ENCODE peak calls at places on chromosomes 16 and 17, in seven cellular contexts. One of them, this sample, is unnamed.

GRCh38 chr17:511001-511690 is 158.5 kb upstream of the RPH3AL start:
- DNase-seq in stimulated activated CD4-positive, alpha-beta T cell treated with anti-CD3 and anti-CD28 coated beads, Interleukin-4, amount 100 ng/mL, for 4 hours: no peak
- DNase-seq in NCI-H1048: no peak
- DNase-seq in midbrain: no peak
- DNase-seq in iPS DF 19.7: no peak
- DNase-seq in left cardiac atrium: no peak
- DNase-seq in AG04449: no peak
- DNase-seq in this sample: no peak

GRCh38 chr17:63974594-63975192 is 2.0 kb upstream of the SCN4A start:
- DNase-seq in stimulated activated CD4-positive, alpha-beta T cell treated with anti-CD3 and anti-CD28 coated beads, Interleukin-4, amount 100 ng/mL, for 4 hours: no peak
- DNase-seq in NCI-H1048: no peak
- DNase-seq in midbrain: no peak
- DNase-seq in iPS DF 19.7: no peak
- DNase-seq in left cardiac atrium: no peak
- DNase-seq in AG04449: no peak
- DNase-seq in this sample: no peak

GRCh38 chr16:71807905-71808592 is 585 bp downstream of the AP1G1 start:
- DNase-seq in stimulated activated CD4-positive, alpha-beta T cell treated with anti-CD3 and anti-CD28 coated beads, Interleukin-4, amount 100 ng/mL, for 4 hours: peak; percentile 57
- DNase-seq in NCI-H1048: no peak
- DNase-seq in midbrain: no peak
- DNase-seq in iPS DF 19.7: no peak
- DNase-seq in left cardiac atrium: no peak
- DNase-seq in AG04449: no peak
- DNase-seq in this sample: no peak

GRCh38 chr17:57283203-57283971 is 27.1 kb downstream of the MSI2 start:
- DNase-seq in stimulated activated CD4-positive, alpha-beta T cell treated with anti-CD3 and anti-CD28 coated beads, Interleukin-4, amount 100 ng/mL, for 4 hours: no peak
- DNase-seq in NCI-H1048: no peak
- DNase-seq in midbrain: no peak
- DNase-seq in iPS DF 19.7: no peak
- DNase-seq in left cardiac atrium: no peak
- DNase-seq in AG04449: no peak
- DNase-seq in this sample: no peak

GRCh38 chr17:72977768-72978417 is 114.6 kb downstream of the SLC39A11 start:
- DNase-seq in stimulated activated CD4-positive, alpha-beta T cell treated with anti-CD3 and anti-CD28 coated beads, Interleukin-4, amount 100 ng/mL, for 4 hours: no peak
- DNase-seq in NCI-H1048: no peak
- DNase-seq in midbrain: no peak
- DNase-seq in iPS DF 19.7: no peak
- DNase-seq in left cardiac atrium: no peak
- DNase-seq in AG04449: no peak
- DNase-seq in this sample: no peak

GRCh38 chr16:81035975-81036750 is 521 bp downstream of the ATMIN start:
- DNase-seq in stimulated activated CD4-positive, alpha-beta T cell treated with anti-CD3 and anti-CD28 coated beads, Interleukin-4, amount 100 ng/mL, for 4 hours: peak; percentile 41
- DNase-seq in NCI-H1048: no peak
- DNase-seq in midbrain: peak; percentile 32
- DNase-seq in iPS DF 19.7: no peak
- DNase-seq in left cardiac atrium: peak; percentile 47
- DNase-seq in AG04449: no peak
- DNase-seq in this sample: no peak

GRCh38 chr16:29663020-29663828 is at the start of gene SPN:
- DNase-seq in stimulated activated CD4-positive, alpha-beta T cell treated with anti-CD3 and anti-CD28 coated beads, Interleukin-4, amount 100 ng/mL, for 4 hours: peak; percentile 28
- DNase-seq in NCI-H1048: no peak
- DNase-seq in midbrain: no peak
- DNase-seq in iPS DF 19.7: no peak
- DNase-seq in left cardiac atrium: no peak
- DNase-seq in AG04449: no peak
- DNase-seq in this sample: no peak

GRCh38 chr16:90020260-90020837 is 1.1 kb upstream of the DBNDD1 start:
- DNase-seq in stimulated activated CD4-positive, alpha-beta T cell treated with anti-CD3 and anti-CD28 coated beads, Interleukin-4, amount 100 ng/mL, for 4 hours: no peak
- DNase-seq in NCI-H1048: no peak
- DNase-seq in midbrain: peak; percentile 49
- DNase-seq in iPS DF 19.7: no peak
- DNase-seq in left cardiac atrium: no peak
- DNase-seq in AG04449: no peak
- DNase-seq in this sample: no peak

GRCh38 chr16:88850531-88851199 is 6.1 kb downstream of the GALNS start:
- DNase-seq in stimulated activated CD4-positive, alpha-beta T cell treated with anti-CD3 and anti-CD28 coated beads, Interleukin-4, amount 100 ng/mL, for 4 hours: no peak
- DNase-seq in NCI-H1048: no peak
- DNase-seq in midbrain: no peak
- DNase-seq in iPS DF 19.7: no peak
- DNase-seq in left cardiac atrium: no peak
- DNase-seq in AG04449: no peak
- DNase-seq in this sample: no peak

GRCh38 chr17:79934653-79934970 is 95.4 kb upstream of the CBX4 start:
- DNase-seq in stimulated activated CD4-positive, alpha-beta T cell treated with anti-CD3 and anti-CD28 coated beads, Interleukin-4, amount 100 ng/mL, for 4 hours: no peak
- DNase-seq in NCI-H1048: no peak
- DNase-seq in midbrain: no peak
- DNase-seq in iPS DF 19.7: no peak
- DNase-seq in left cardiac atrium: no peak
- DNase-seq in AG04449: no peak
- DNase-seq in this sample: no peak

GRCh38 chr16:15829460-15829859 is 27.4 kb downstream of the MYH11 start:
- DNase-seq in stimulated activated CD4-positive, alpha-beta T cell treated with anti-CD3 and anti-CD28 coated beads, Interleukin-4, amount 100 ng/mL, for 4 hours: no peak
- DNase-seq in NCI-H1048: no peak
- DNase-seq in midbrain: no peak
- DNase-seq in iPS DF 19.7: peak; percentile 9
- DNase-seq in left cardiac atrium: peak; percentile 58
- DNase-seq in AG04449: no peak
- DNase-seq in this sample: no peak

GRCh38 chr17:17494499-17495447 is 1.4 kb downstream of the RASD1 start:
- DNase-seq in stimulated activated CD4-positive, alpha-beta T cell treated with anti-CD3 and anti-CD28 coated beads, Interleukin-4, amount 100 ng/mL, for 4 hours: peak; percentile 18
- DNase-seq in NCI-H1048: no peak
- DNase-seq in midbrain: no peak
- DNase-seq in iPS DF 19.7: no peak
- DNase-seq in left cardiac atrium: peak; percentile 76
- DNase-seq in AG04449: no peak
- DNase-seq in this sample: no peak

GRCh38 chr17:39461911-39462641 is 790 bp downstream of the CDK12 start:
- DNase-seq in stimulated activated CD4-positive, alpha-beta T cell treated with anti-CD3 and anti-CD28 coated beads, Interleukin-4, amount 100 ng/mL, for 4 hours: peak; percentile 63
- DNase-seq in NCI-H1048: no peak
- DNase-seq in midbrain: peak; percentile 46
- DNase-seq in iPS DF 19.7: no peak
- DNase-seq in left cardiac atrium: peak; percentile 69
- DNase-seq in AG04449: no peak
- DNase-seq in this sample: no peak

GRCh38 chr17:27793168-27793905 is 7.0 kb downstream of the NOS2 start:
- DNase-seq in stimulated activated CD4-positive, alpha-beta T cell treated with anti-CD3 and anti-CD28 coated beads, Interleukin-4, amount 100 ng/mL, for 4 hours: peak; percentile 13
- DNase-seq in NCI-H1048: no peak
- DNase-seq in midbrain: peak; percentile 27
- DNase-seq in iPS DF 19.7: no peak
- DNase-seq in left cardiac atrium: peak; percentile 45
- DNase-seq in AG04449: no peak
- DNase-seq in this sample: no peak

GRCh38 chr16:2468725-2469398 is 2.2 kb upstream of the NTN3 start:
- DNase-seq in stimulated activated CD4-positive, alpha-beta T cell treated with anti-CD3 and anti-CD28 coated beads, Interleukin-4, amount 100 ng/mL, for 4 hours: no peak
- DNase-seq in NCI-H1048: no peak
- DNase-seq in midbrain: peak; percentile 74
- DNase-seq in iPS DF 19.7: no peak
- DNase-seq in left cardiac atrium: no peak
- DNase-seq in AG04449: no peak
- DNase-seq in this sample: peak; percentile 99

GRCh38 chr17:49229805-49230600 is 584 bp downstream of the PHOSPHO1 start:
- DNase-seq in stimulated activated CD4-positive, alpha-beta T cell treated with anti-CD3 and anti-CD28 coated beads, Interleukin-4, amount 100 ng/mL, for 4 hours: no peak
- DNase-seq in NCI-H1048: no peak
- DNase-seq in midbrain: no peak
- DNase-seq in iPS DF 19.7: no peak
- DNase-seq in left cardiac atrium: no peak
- DNase-seq in AG04449: no peak
- DNase-seq in this sample: no peak

GRCh38 chr17:81545160-81545949 is 6.8 kb downstream of the FAAP100 start:
- DNase-seq in stimulated activated CD4-positive, alpha-beta T cell treated with anti-CD3 and anti-CD28 coated beads, Interleukin-4, amount 100 ng/mL, for 4 hours: no peak
- DNase-seq in NCI-H1048: no peak
- DNase-seq in midbrain: no peak
- DNase-seq in iPS DF 19.7: no peak
- DNase-seq in left cardiac atrium: no peak
- DNase-seq in AG04449: no peak
- DNase-seq in this sample: no peak

GRCh38 chr16:78639775-78640174 is 540.3 kb downstream of the WWOX start:
- DNase-seq in stimulated activated CD4-positive, alpha-beta T cell treated with anti-CD3 and anti-CD28 coated beads, Interleukin-4, amount 100 ng/mL, for 4 hours: no peak
- DNase-seq in NCI-H1048: no peak
- DNase-seq in midbrain: no peak
- DNase-seq in iPS DF 19.7: no peak
- DNase-seq in left cardiac atrium: no peak
- DNase-seq in AG04449: no peak
- DNase-seq in this sample: no peak

GRCh38 chr17:3762922-3763776 is 37.8 kb downstream of the ITGAE start:
- DNase-seq in stimulated activated CD4-positive, alpha-beta T cell treated with anti-CD3 and anti-CD28 coated beads, Interleukin-4, amount 100 ng/mL, for 4 hours: no peak
- DNase-seq in NCI-H1048: no peak
- DNase-seq in midbrain: no peak
- DNase-seq in iPS DF 19.7: no peak
- DNase-seq in left cardiac atrium: peak; percentile 4
- DNase-seq in AG04449: no peak
- DNase-seq in this sample: no peak

GRCh38 chr16:632486-633335 is 1.9 kb downstream of the WFIKKN1 start:
- DNase-seq in stimulated activated CD4-positive, alpha-beta T cell treated with anti-CD3 and anti-CD28 coated beads, Interleukin-4, amount 100 ng/mL, for 4 hours: no peak
- DNase-seq in NCI-H1048: no peak
- DNase-seq in midbrain: no peak
- DNase-seq in iPS DF 19.7: no peak
- DNase-seq in left cardiac atrium: no peak
- DNase-seq in AG04449: no peak
- DNase-seq in this sample: no peak

GRCh38 chr16:959232-960040 is 11.3 kb downstream of the LMF1 start:
- DNase-seq in stimulated activated CD4-positive, alpha-beta T cell treated with anti-CD3 and anti-CD28 coated beads, Interleukin-4, amount 100 ng/mL, for 4 hours: no peak
- DNase-seq in NCI-H1048: no peak
- DNase-seq in midbrain: no peak
- DNase-seq in iPS DF 19.7: no peak
- DNase-seq in left cardiac atrium: no peak
- DNase-seq in AG04449: no peak
- DNase-seq in this sample: no peak

This sample was measured in NCI-H187.